ENCODE peak calls at places on chromosomes 11 and 22, in four cellular contexts. One of them, this sample, is unnamed.

GRCh38 chr11:71358122-71358728 is 90.0 kb downstream of the DHCR7 start:
- DNase-seq in testis: no peak
- DNase-seq in uterus: no peak
- DNase-seq in fibroblast of lung: no peak
- DNase-seq in this sample: no peak

GRCh38 chr11:44833869-44834452 is 107.2 kb downstream of the TSPAN18 start:
- DNase-seq in uterus: no peak
- DNase-seq in fibroblast of lung: no peak
- DNase-seq in testis: no peak
- DNase-seq in this sample: peak

GRCh38 chr11:64803846-64804345 is 882 bp upstream of the MAP4K2 start:
- DNase-seq in uterus: no peak
- DNase-seq in fibroblast of lung: no peak
- DNase-seq in testis: no peak
- DNase-seq in this sample: no peak

GRCh38 chr11:32437406-32438345 is 2.3 kb upstream of the WT1 start:
- DNase-seq in testis: no peak
- DNase-seq in fibroblast of lung: no peak
- DNase-seq in uterus: peak
- DNase-seq in this sample: no peak

GRCh38 chr22:48198489-48199459 is 1436.3 kb downstream of the TBC1D22A start:
- DNase-seq in testis: no peak
- DNase-seq in fibroblast of lung: no peak
- DNase-seq in uterus: no peak
- DNase-seq in this sample: no peak

GRCh38 chr11:78740175-78741161 is 165.8 kb upstream of the NARS2 start:
- DNase-seq in fibroblast of lung: no peak
- DNase-seq in testis: no peak
- DNase-seq in uterus: no peak
- DNase-seq in this sample: no peak

GRCh38 chr22:24525416-24526037 is 29.4 kb downstream of the GUCD1 start:
- DNase-seq in uterus: peak
- DNase-seq in fibroblast of lung: peak
- DNase-seq in testis: peak
- DNase-seq in this sample: peak

GRCh38 chr22:49400866-49401598 is 426.6 kb downstream of the BRD1 start:
- DNase-seq in testis: no peak
- DNase-seq in fibroblast of lung: no peak
- DNase-seq in uterus: no peak
- DNase-seq in this sample: no peak

GRCh38 chr11:23336961-23337360 is 476.7 kb upstream of the CCDC179 start:
- DNase-seq in testis: no peak
- DNase-seq in uterus: no peak
- DNase-seq in fibroblast of lung: no peak
- DNase-seq in this sample: no peak

GRCh38 chr22:20238567-20239062 is 29.5 kb downstream of the RTN4R start:
- DNase-seq in uterus: peak
- DNase-seq in fibroblast of lung: no peak
- DNase-seq in testis: peak
- DNase-seq in this sample: peak

GRCh38 chr11:7575841-7576451 is 62.1 kb downstream of the PPFIBP2 start:
- DNase-seq in fibroblast of lung: no peak
- DNase-seq in uterus: no peak
- DNase-seq in testis: peak
- DNase-seq in this sample: no peak

GRCh38 chr11:44943118-44943517 is 7.6 kb downstream of the TP53I11 start:
- DNase-seq in testis: no peak
- DNase-seq in fibroblast of lung: no peak
- DNase-seq in uterus: no peak
- DNase-seq in this sample: no peak

GRCh38 chr22:46233231-46233630 is 16.9 kb downstream of the CDPF1 start:
- DNase-seq in testis: peak
- DNase-seq in fibroblast of lung: peak
- DNase-seq in uterus: no peak
- DNase-seq in this sample: no peak

GRCh38 chr11:64681171-64681570 is 41.8 kb downstream of the NRXN2 start:
- DNase-seq in fibroblast of lung: no peak
- DNase-seq in uterus: no peak
- DNase-seq in testis: no peak
- DNase-seq in this sample: no peak

GRCh38 chr11:115941481-115941993 is 437.3 kb upstream of the CADM1 start:
- DNase-seq in fibroblast of lung: peak
- DNase-seq in testis: peak
- DNase-seq in uterus: peak
- DNase-seq in this sample: no peak

GRCh38 chr11:37946155-37946766 is 1348.2 kb upstream of the RAG2 start:
- DNase-seq in testis: peak
- DNase-seq in uterus: no peak
- DNase-seq in fibroblast of lung: peak
- DNase-seq in this sample: peak

GRCh38 chr22:49238181-49239141 is 589.2 kb downstream of the BRD1 start:
- DNase-seq in testis: peak
- DNase-seq in uterus: peak
- DNase-seq in fibroblast of lung: no peak
- DNase-seq in this sample: no peak

GRCh38 chr22:50112151-50113118 is 22.6 kb downstream of the MOV10L1 start:
- DNase-seq in uterus: no peak
- DNase-seq in fibroblast of lung: peak
- DNase-seq in testis: no peak
- DNase-seq in this sample: no peak

GRCh38 chr22:39800790-39801540 is 92.6 kb downstream of the ENTHD1 start:
- DNase-seq in testis: no peak
- DNase-seq in uterus: no peak
- DNase-seq in fibroblast of lung: no peak
- DNase-seq in this sample: no peak

GRCh38 chr11:123062892-123063395 is 1.0 kb upstream of the HSPA8 start:
- DNase-seq in testis: no peak
- DNase-seq in uterus: no peak
- DNase-seq in fibroblast of lung: no peak
- DNase-seq in this sample: no peak

GRCh38 chr22:18994780-18995711 is 59.0 kb upstream of the PRODH start:
- DNase-seq in testis: no peak
- DNase-seq in uterus: no peak
- DNase-seq in fibroblast of lung: no peak
- DNase-seq in this sample: peak

GRCh38 chr11:75796091-75796435 is 18.9 kb upstream of the UVRAG start:
- DNase-seq in uterus: no peak
- DNase-seq in testis: no peak
- DNase-seq in fibroblast of lung: no peak
- DNase-seq in this sample: no peak

GRCh38 chr11:77819411-77819920 is 1.1 kb downstream of the RSF1 start:
- DNase-seq in uterus: peak
- DNase-seq in fibroblast of lung: peak
- DNase-seq in testis: peak
- DNase-seq in this sample: peak

GRCh38 chr11:134482865-134483264 is 70.8 kb upstream of the B3GAT1 start:
- DNase-seq in uterus: no peak
- DNase-seq in testis: no peak
- DNase-seq in fibroblast of lung: no peak
- DNase-seq in this sample: no peak

GRCh38 chr11:70745451-70745850 is 347.1 kb downstream of the CTTN start:
- DNase-seq in uterus: no peak
- DNase-seq in fibroblast of lung: no peak
- DNase-seq in testis: no peak
- DNase-seq in this sample: no peak

GRCh38 chr11:114284021-114284420 is 12.2 kb upstream of the NNMT start:
- DNase-seq in uterus: peak
- DNase-seq in fibroblast of lung: no peak
- DNase-seq in testis: no peak
- DNase-seq in this sample: no peak

GRCh38 chr11:114166897-114167323 is 107.4 kb downstream of the ZBTB16 start:
- DNase-seq in uterus: peak
- DNase-seq in testis: peak
- DNase-seq in fibroblast of lung: peak
- DNase-seq in this sample: no peak

GRCh38 chr11:63838150-63838681 is 694 bp upstream of the MARK2 start:
- DNase-seq in fibroblast of lung: no peak
- DNase-seq in testis: no peak
- DNase-seq in uterus: no peak
- DNase-seq in this sample: no peak

GRCh38 chr11:63907063-63907462 is 9.9 kb downstream of the RCOR2 start:
- DNase-seq in testis: no peak
- DNase-seq in uterus: no peak
- DNase-seq in fibroblast of lung: no peak
- DNase-seq in this sample: no peak

GRCh38 chr22:36814796-36815195 is 2.0 kb downstream of the PVALB start:
- DNase-seq in testis: no peak
- DNase-seq in fibroblast of lung: no peak
- DNase-seq in uterus: no peak
- DNase-seq in this sample: no peak

GRCh38 chr22:11253000-11253511 is 4274.9 kb upstream of the OR11H1 start:
- DNase-seq in fibroblast of lung: no peak
- DNase-seq in testis: no peak
- DNase-seq in uterus: no peak
- DNase-seq in this sample: no peak

GRCh38 chr11:62432695-62433094 is 13.9 kb downstream of the SCGB1A1 start:
- DNase-seq in fibroblast of lung: no peak
- DNase-seq in testis: no peak
- DNase-seq in uterus: no peak
- DNase-seq in this sample: no peak

GRCh38 chr11:134014502-134014901 is 54.4 kb upstream of the JAM3 start:
- DNase-seq in uterus: no peak
- DNase-seq in testis: peak
- DNase-seq in fibroblast of lung: no peak
- DNase-seq in this sample: peak

GRCh38 chr11:70603064-70603755 is 204.9 kb downstream of the CTTN start:
- DNase-seq in fibroblast of lung: no peak
- DNase-seq in uterus: no peak
- DNase-seq in testis: no peak
- DNase-seq in this sample: no peak

GRCh38 chr22:45552580-45553332 is 50.1 kb downstream of the FBLN1 start:
- DNase-seq in testis: peak
- DNase-seq in fibroblast of lung: peak
- DNase-seq in uterus: peak
- DNase-seq in this sample: no peak

GRCh38 chr11:128354476-128354875 is 232.9 kb downstream of the ETS1 start:
- DNase-seq in uterus: no peak
- DNase-seq in fibroblast of lung: no peak
- DNase-seq in testis: no peak
- DNase-seq in this sample: no peak

GRCh38 chr11:65558002-65558784 is at the start of gene LTBP3:
- DNase-seq in testis: peak
- DNase-seq in uterus: peak
- DNase-seq in fibroblast of lung: peak
- DNase-seq in this sample: no peak

GRCh38 chr11:8328848-8329330 is 65.2 kb upstream of the LMO1 start:
- DNase-seq in testis: peak
- DNase-seq in fibroblast of lung: peak
- DNase-seq in uterus: peak
- DNase-seq in this sample: peak

GRCh38 chr22:40637181-40638150 is 947 bp upstream of the MRTFA start:
- DNase-seq in testis: peak
- DNase-seq in fibroblast of lung: no peak
- DNase-seq in uterus: no peak
- DNase-seq in this sample: peak

GRCh38 chr11:69301491-69302401 is 7.8 kb downstream of the MYEOV start:
- DNase-seq in uterus: no peak
- DNase-seq in testis: no peak
- DNase-seq in fibroblast of lung: peak
- DNase-seq in this sample: no peak
- H3K27ac ChIP-seq in uterus: no peak
- H3K27ac ChIP-seq in testis: no peak
- H3K27ac ChIP-seq in fibroblast of lung: peak
- H3K27ac ChIP-seq in this sample: no peak

GRCh38 chr11:10407749-10408472 is 47.2 kb upstream of the AMPD3 start:
- DNase-seq in uterus: no peak
- DNase-seq in testis: peak
- DNase-seq in fibroblast of lung: no peak
- DNase-seq in this sample: no peak
- TF ChIP-seq CTCF in uterus: no peak
- TF ChIP-seq CTCF in testis: no peak
- TF ChIP-seq CTCF in fibroblast of lung: no peak
- TF ChIP-seq CTCF in this sample: no peak

DNA sequence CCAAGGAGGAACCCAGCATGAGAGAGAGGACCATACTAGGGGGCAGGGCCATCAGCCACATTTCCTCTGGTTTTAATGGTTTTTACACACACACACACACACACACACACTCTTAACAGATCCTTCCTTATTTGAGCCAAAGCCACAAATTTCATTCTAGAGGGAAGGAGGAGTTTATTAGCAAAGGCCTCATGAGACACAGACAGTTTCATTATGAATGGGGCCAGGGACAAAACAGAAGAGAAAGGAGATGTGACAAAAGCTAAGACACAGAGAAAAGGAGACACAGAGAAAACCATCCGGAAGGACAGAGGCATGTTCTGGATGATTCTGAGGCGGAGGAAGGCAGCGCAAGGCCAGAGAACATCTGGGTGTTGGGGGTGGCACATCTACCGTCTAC is 32.2 kb upstream of the ARFGAP3 start:
- DNase-seq in fibroblast of lung: no peak
- DNase-seq in testis: no peak
- DNase-seq in uterus: no peak
- DNase-seq in this sample: no peak
- H3K27ac ChIP-seq in fibroblast of lung: no peak
- H3K27ac ChIP-seq in testis: no peak
- H3K27ac ChIP-seq in uterus: no peak
- H3K27ac ChIP-seq in this sample: no peak

DNA sequence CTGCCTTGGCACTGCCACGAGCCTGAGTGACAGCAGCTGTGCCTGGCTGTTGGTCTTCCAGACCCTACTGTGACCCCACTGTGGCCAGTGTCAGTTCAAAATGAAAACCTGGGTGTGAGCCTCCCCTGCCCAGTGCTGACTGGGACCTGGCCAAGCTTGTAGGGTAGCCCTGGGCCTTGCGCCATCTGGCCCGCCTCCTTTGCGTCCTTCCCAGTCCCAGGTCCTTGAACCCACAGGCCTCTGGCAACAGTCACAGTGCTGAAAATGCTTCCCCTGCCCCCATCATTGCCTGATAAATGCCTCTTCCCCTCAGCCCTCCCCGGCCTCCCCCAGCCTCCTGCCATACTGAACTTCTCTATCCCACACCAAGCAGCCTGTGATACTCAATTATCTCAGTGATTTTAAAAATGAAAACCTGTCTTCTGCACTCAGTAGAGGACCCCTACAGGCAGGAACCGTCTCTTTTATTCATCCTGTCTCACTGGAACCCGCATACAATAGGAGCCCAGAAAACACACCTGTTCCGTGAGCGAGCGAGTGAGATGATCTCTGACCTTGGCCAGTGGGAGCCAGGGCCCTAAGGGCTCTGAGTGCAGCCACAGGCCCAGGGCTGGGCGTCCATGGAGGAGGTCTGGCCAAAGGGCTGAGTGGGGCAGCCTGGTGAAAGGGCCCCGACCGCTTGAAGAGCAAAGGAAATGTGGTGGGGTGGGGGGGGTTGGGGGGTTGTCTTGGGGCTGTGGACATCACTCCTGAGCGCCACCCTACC is 49.6 kb upstream of the TTLL12 start:
- DNase-seq in fibroblast of lung: no peak
- DNase-seq in testis: peak
- DNase-seq in uterus: no peak
- DNase-seq in this sample: no peak
- TF ChIP-seq CTCF in fibroblast of lung: no peak
- TF ChIP-seq CTCF in testis: no peak
- TF ChIP-seq CTCF in uterus: no peak
- TF ChIP-seq CTCF in this sample: no peak

This sample was measured in WERI-Rb-1.